ENCODE peak calls at places on chromosomes 13 and 19, in four cellular contexts. G is NCI-H1092 treated with DMSO at 0.1 percent for 48 hours; R is activated naive CD8-positive, alpha-beta T cell treated with anti-CD3 and anti-CD28 coated beads for 36 hours; Q is stimulated activated CD4-positive, alpha-beta T cell treated with anti-CD3 and anti-CD28 coated beads, Interleukin-12 subunit alpha, Interleukin-12 subunit beta, amount 100 ng/mL, for 4 hours. N is an unnamed sample.

GRCh38 chr13:49904729-49905456 is 31.2 kb downstream of the SPRYD7 start:
- DNase-seq in G (no peak), R (no peak), Q (no peak), N (no peak)

GRCh38 chr19:54209748-54210494 is 9.3 kb downstream of the RPS9 start:
- DNase-seq in G (peak), R (peak), Q (no peak), N (no peak)

GRCh38 chr19:35284153-35285140 is 2.1 kb downstream of the HAMP start:
- DNase-seq in G (no peak), R (no peak), Q (no peak), N (no peak)

GRCh38 chr19:51158474-51159129 is 16.5 kb downstream of the SIGLEC7 start:
- DNase-seq in G (peak), R (peak), Q (peak), N (peak)

GRCh38 chr13:42215578-42216421 is 56.2 kb upstream of the AKAP11 start:
- DNase-seq in G (peak), R (peak), Q (no peak), N (no peak)

GRCh38 chr13:110397445-110397844 is 90.4 kb downstream of the COL4A2 start:
- DNase-seq in G (no peak), R (no peak), Q (no peak), N (no peak)

GRCh38 chr13:51518847-51519246 is 65.4 kb upstream of the WDFY2 start:
- DNase-seq in G (no peak), R (no peak), Q (no peak), N (no peak)

GRCh38 chr13:31674056-31674455 is 65.3 kb upstream of the RXFP2 start:
- DNase-seq in G (no peak), R (no peak), Q (no peak), N (no peak)

GRCh38 chr19:17737690-17738153 is 13.6 kb upstream of the FCHO1 start:
- DNase-seq in G (no peak), R (no peak), Q (no peak), N (no peak)

GRCh38 chr19:30228113-30228725 is 144.0 kb upstream of the ZNF536 start:
- DNase-seq in G (no peak), R (peak), Q (no peak), N (no peak)

GRCh38 chr13:101916108-101916757 is 463.8 kb downstream of the ITGBL1 start:
- DNase-seq in G (peak), R (no peak), Q (no peak), N (no peak)